ENCODE peak calls at places on chromosomes 7 and 10, in seven cellular contexts. One of them, this sample, is unnamed.

GRCh38 chr10:90308223-90308622 is 549.6 kb downstream of the HTR7 start:
- DNase-seq in adipocyte: no peak
- DNase-seq in sigmoid colon: no peak
- DNase-seq in myocyte: no peak
- DNase-seq in stimulated activated CD8-positive, alpha-beta memory T cell treated with anti-CD3 and anti-CD28 coated beads, Interleukin-4, amount 100 ng/mL, for 48 hours: no peak
- DNase-seq in activated CD8-positive, alpha-beta memory T cell treated with anti-CD3 and anti-CD28 coated beads, Interleukin-2, amount 50 U/mL, for 48 hours: no peak
- DNase-seq in mammary epithelial cell: no peak
- DNase-seq in this sample: no peak

GRCh38 chr7:30842542-30843451 is 68.9 kb upstream of the AQP1 start:
- DNase-seq in myocyte: no peak
- DNase-seq in activated CD8-positive, alpha-beta memory T cell treated with anti-CD3 and anti-CD28 coated beads, Interleukin-2, amount 50 U/mL, for 48 hours: peak
- DNase-seq in sigmoid colon: no peak
- DNase-seq in mammary epithelial cell: no peak
- DNase-seq in stimulated activated CD8-positive, alpha-beta memory T cell treated with anti-CD3 and anti-CD28 coated beads, Interleukin-4, amount 100 ng/mL, for 48 hours: no peak
- DNase-seq in adipocyte: peak
- DNase-seq in this sample: no peak

GRCh38 chr10:126950401-126951105 is 45.3 kb downstream of the DOCK1 start:
- DNase-seq in myocyte: no peak
- DNase-seq in adipocyte: no peak
- DNase-seq in stimulated activated CD8-positive, alpha-beta memory T cell treated with anti-CD3 and anti-CD28 coated beads, Interleukin-4, amount 100 ng/mL, for 48 hours: no peak
- DNase-seq in mammary epithelial cell: no peak
- DNase-seq in sigmoid colon: no peak
- DNase-seq in activated CD8-positive, alpha-beta memory T cell treated with anti-CD3 and anti-CD28 coated beads, Interleukin-2, amount 50 U/mL, for 48 hours: no peak
- DNase-seq in this sample: no peak

GRCh38 chr10:8338177-8338766 is 283.8 kb downstream of the GATA3 start:
- DNase-seq in adipocyte: no peak
- DNase-seq in myocyte: no peak
- DNase-seq in mammary epithelial cell: no peak
- DNase-seq in stimulated activated CD8-positive, alpha-beta memory T cell treated with anti-CD3 and anti-CD28 coated beads, Interleukin-4, amount 100 ng/mL, for 48 hours: no peak
- DNase-seq in activated CD8-positive, alpha-beta memory T cell treated with anti-CD3 and anti-CD28 coated beads, Interleukin-2, amount 50 U/mL, for 48 hours: no peak
- DNase-seq in sigmoid colon: no peak
- DNase-seq in this sample: no peak

GRCh38 chr10:31194986-31195385 is 124.0 kb upstream of the ZEB1 start:
- DNase-seq in activated CD8-positive, alpha-beta memory T cell treated with anti-CD3 and anti-CD28 coated beads, Interleukin-2, amount 50 U/mL, for 48 hours: no peak
- DNase-seq in sigmoid colon: no peak
- DNase-seq in mammary epithelial cell: peak
- DNase-seq in myocyte: no peak
- DNase-seq in stimulated activated CD8-positive, alpha-beta memory T cell treated with anti-CD3 and anti-CD28 coated beads, Interleukin-4, amount 100 ng/mL, for 48 hours: no peak
- DNase-seq in adipocyte: no peak
- DNase-seq in this sample: no peak

GRCh38 chr7:19747740-19748339 is 25.6 kb downstream of the TMEM196 start:
- DNase-seq in sigmoid colon: no peak
- DNase-seq in myocyte: peak
- DNase-seq in adipocyte: peak
- DNase-seq in activated CD8-positive, alpha-beta memory T cell treated with anti-CD3 and anti-CD28 coated beads, Interleukin-2, amount 50 U/mL, for 48 hours: no peak
- DNase-seq in mammary epithelial cell: peak
- DNase-seq in stimulated activated CD8-positive, alpha-beta memory T cell treated with anti-CD3 and anti-CD28 coated beads, Interleukin-4, amount 100 ng/mL, for 48 hours: no peak
- DNase-seq in this sample: no peak

GRCh38 chr10:99995713-99996112 is 14.0 kb downstream of the DNMBP start:
- DNase-seq in sigmoid colon: no peak
- DNase-seq in mammary epithelial cell: no peak
- DNase-seq in myocyte: no peak
- DNase-seq in adipocyte: no peak
- DNase-seq in stimulated activated CD8-positive, alpha-beta memory T cell treated with anti-CD3 and anti-CD28 coated beads, Interleukin-4, amount 100 ng/mL, for 48 hours: no peak
- DNase-seq in activated CD8-positive, alpha-beta memory T cell treated with anti-CD3 and anti-CD28 coated beads, Interleukin-2, amount 50 U/mL, for 48 hours: no peak
- DNase-seq in this sample: no peak

GRCh38 chr7:131145026-131145425 is 182.7 kb upstream of the MKLN1 start:
- DNase-seq in stimulated activated CD8-positive, alpha-beta memory T cell treated with anti-CD3 and anti-CD28 coated beads, Interleukin-4, amount 100 ng/mL, for 48 hours: no peak
- DNase-seq in activated CD8-positive, alpha-beta memory T cell treated with anti-CD3 and anti-CD28 coated beads, Interleukin-2, amount 50 U/mL, for 48 hours: no peak
- DNase-seq in mammary epithelial cell: no peak
- DNase-seq in myocyte: no peak
- DNase-seq in adipocyte: no peak
- DNase-seq in sigmoid colon: no peak
- DNase-seq in this sample: no peak

GRCh38 chr7:44221231-44221791 is 20.5 kb downstream of the YKT6 start:
- DNase-seq in sigmoid colon: peak
- DNase-seq in adipocyte: no peak
- DNase-seq in myocyte: no peak
- DNase-seq in stimulated activated CD8-positive, alpha-beta memory T cell treated with anti-CD3 and anti-CD28 coated beads, Interleukin-4, amount 100 ng/mL, for 48 hours: no peak
- DNase-seq in mammary epithelial cell: no peak
- DNase-seq in activated CD8-positive, alpha-beta memory T cell treated with anti-CD3 and anti-CD28 coated beads, Interleukin-2, amount 50 U/mL, for 48 hours: no peak
- DNase-seq in this sample: no peak